ENCODE peak calls at places on chromosome 4, in nine cellular contexts. J is hepatocyte, Y is BJ, T is fibroblast of mammary gland, M is HL-60, O is endodermal cell, Q is colonic mucosa, D is left ventricle myocardium inferior, N is HFF-Myc. R is an unnamed sample.
A peak's percentile ranks its signal among the peaks of the same experiment; 100 is the strongest.

GRCh38 chr4:183118585-183118984 is 19.5 kb downstream of the WWC2 start:
- DNase-seq in T (peak; percentile 80), M (no peak), Q (no peak), O (no peak), Y (peak; percentile 65), N (no peak), D (no peak), J (no peak), R (peak; percentile 80)

GRCh38 chr4:7904108-7904516 is 35.5 kb downstream of the AFAP1 start:
- DNase-seq in D (no peak), T (peak; percentile 81), O (no peak), Q (no peak), M (no peak), N (no peak), J (no peak), Y (peak; percentile 35), R (no peak)

GRCh38 chr4:105551968-105552746 is at the start of gene ARHGEF38:
- DNase-seq in O (peak; percentile 66), N (no peak), D (no peak), M (no peak), Q (peak; percentile 90), Y (no peak), T (peak; percentile 15), J (peak; percentile 81), R (peak; percentile 94)

GRCh38 chr4:41865306-41865980 is 69.8 kb upstream of the TMEM33 start:
- DNase-seq in M (no peak), Y (no peak), N (no peak), T (peak; percentile 13), O (peak; percentile 81), D (no peak), Q (no peak), J (no peak), R (no peak)

GRCh38 chr4:137069473-137069872 is 462.8 kb downstream of the PCDH18 start:
- DNase-seq in D (no peak), T (no peak), O (no peak), Q (no peak), Y (no peak), M (no peak), J (no peak), N (no peak), R (no peak)

GRCh38 chr4:41939016-41939623 is 3.9 kb downstream of the TMEM33 start:
- DNase-seq in J (peak; percentile 14), D (no peak), T (peak; percentile 61), M (peak; percentile 84), Q (no peak), N (no peak), Y (no peak), O (no peak), R (peak; percentile 37)

GRCh38 chr4:7266525-7267292 is 74.4 kb downstream of the SORCS2 start:
- DNase-seq in D (no peak), T (peak; percentile 92), O (peak; percentile 89), Y (peak; percentile 41), J (peak; percentile 58), Q (no peak), N (peak; percentile 42), M (no peak), R (peak; percentile 56)

GRCh38 chr4:10033191-10033881 is 12.0 kb upstream of the SLC2A9 start:
- DNase-seq in Y (no peak), T (peak; percentile 80), D (peak; percentile 41), Q (no peak), J (peak; percentile 39), M (no peak), O (peak; percentile 51), N (no peak), R (no peak)

GRCh38 chr4:140168936-140169335 is 15.0 kb upstream of the MAML3 start:
- DNase-seq in J (no peak), D (no peak), N (no peak), M (no peak), O (no peak), Q (no peak), Y (no peak), T (no peak), R (no peak)

GRCh38 chr4:140162596-140162995 is 8.6 kb upstream of the MAML3 start:
- DNase-seq in J (no peak), D (no peak), Q (no peak), M (no peak), N (no peak), O (no peak), Y (no peak), T (no peak), R (no peak)

GRCh38 chr4:140158234-140159030 is 4.4 kb upstream of the MAML3 start:
- DNase-seq in O (no peak), Y (no peak), D (no peak), J (no peak), T (peak; percentile 43), Q (peak; percentile 74), N (no peak), M (peak; percentile 49), R (no peak)

GRCh38 chr4:140168474-140168873 is 14.5 kb upstream of the MAML3 start:
- DNase-seq in T (no peak), J (no peak), O (peak; percentile 53), Y (no peak), Q (no peak), D (no peak), M (no peak), N (no peak), R (no peak)

DNA sequence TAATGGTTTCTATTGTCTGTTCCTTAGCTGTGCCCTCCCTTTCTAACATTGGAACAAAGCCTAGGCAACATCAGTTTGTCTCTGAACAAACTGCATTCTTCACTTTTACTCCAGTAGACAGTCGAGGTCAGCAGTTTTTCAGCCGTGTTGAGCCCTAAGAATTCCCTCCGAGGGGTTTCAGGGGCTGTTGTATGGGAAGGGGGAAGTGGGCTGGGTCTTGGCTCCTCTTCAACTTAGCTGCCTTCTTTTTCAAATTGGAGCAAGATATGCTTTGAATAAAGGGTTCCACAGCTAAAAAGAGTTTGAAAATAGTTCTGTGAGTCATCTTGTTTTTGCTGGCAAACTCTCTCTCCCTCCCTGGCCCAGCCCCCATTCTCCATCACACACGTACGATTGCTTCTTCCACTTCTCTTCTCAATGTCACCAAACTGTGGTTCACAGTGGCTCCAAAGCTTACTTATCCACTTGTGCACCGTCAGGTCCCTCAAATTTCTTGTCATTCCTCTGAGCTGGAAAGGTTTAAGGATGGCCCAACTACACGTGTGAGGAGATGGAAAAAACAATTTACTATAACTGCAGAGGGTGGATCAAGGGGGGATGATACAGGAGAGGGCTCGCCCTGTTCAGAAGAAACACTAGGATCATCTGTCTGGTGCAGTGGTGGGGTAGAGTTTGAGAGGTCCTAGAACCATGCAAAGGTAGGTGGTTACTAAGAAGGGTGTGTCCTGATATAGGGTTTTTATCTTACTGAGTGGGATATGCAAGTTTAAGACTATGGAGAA is 9.2 kb upstream of the MAML3 start:
- DNase-seq in D (no peak), T (peak; percentile 74), J (no peak), M (no peak), Q (no peak), N (peak; percentile 26), Y (no peak), O (no peak), R (no peak)
- H3K4me3 ChIP-seq in D (peak overlapping the region; percentile 0), T (peak overlapping the region; percentile 11), J (no peak overlapping the region), M (no peak overlapping the region), Q (no peak overlapping the region), N (no peak overlapping the region), Y (peak overlapping the region; percentile 12), O (no peak overlapping the region), R (no peak overlapping the region)

DNA sequence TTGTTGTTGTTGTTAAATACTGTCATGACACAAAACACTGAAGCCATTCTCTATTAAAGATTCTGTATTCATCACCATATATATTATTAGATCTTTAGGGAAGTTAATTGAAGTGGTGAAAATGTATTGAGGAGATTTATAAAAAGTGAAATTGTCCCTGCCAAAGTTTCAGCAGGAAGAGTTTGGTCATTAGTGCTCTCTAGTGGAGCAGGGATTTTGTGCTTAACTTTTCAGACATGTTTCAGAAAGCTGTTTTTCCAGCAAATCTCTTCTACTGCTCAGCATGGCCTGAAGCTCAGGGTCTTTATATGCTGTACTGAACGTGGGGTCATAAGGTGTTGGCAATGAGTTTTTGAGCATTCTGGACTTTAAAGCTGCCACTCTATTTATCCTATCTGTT is 36.7 kb upstream of the CXXC4 start:
- DNase-seq in O (no peak), D (no peak), T (no peak), Y (no peak), N (no peak), Q (no peak), M (no peak), J (no peak), R (no peak)
- TF ChIP-seq CTCF in O (peak; percentile 19), D (peak; percentile 45), T (no peak), Y (no peak), N (no peak), Q (no peak), M (no peak), J (peak; percentile 40), R (peak; percentile 31)

GRCh38 chr4:127244515-127244914 is 388.2 kb upstream of the INTU start:
- DNase-seq in N (no peak), Q (no peak), M (no peak), O (no peak), J (no peak), T (no peak), D (no peak), Y (no peak), R (no peak)

GRCh38 chr4:127249767-127250108 is 383.0 kb upstream of the INTU start:
- DNase-seq in J (no peak), M (peak; percentile 30), N (no peak), Y (no peak), T (no peak), Q (no peak), D (no peak), O (no peak), R (no peak)

GRCh38 chr4:127250577-127250976 is 382.2 kb upstream of the INTU start:
- DNase-seq in J (no peak), O (no peak), Y (no peak), T (no peak), N (no peak), M (peak; percentile 62), D (no peak), Q (no peak), R (no peak)

GRCh38 chr4:127249066-127249766 is 383.5 kb upstream of the INTU start:
- DNase-seq in T (peak; percentile 28), Q (no peak), J (no peak), O (no peak), D (no peak), Y (no peak), M (peak; percentile 39), N (no peak), R (peak; percentile 3)

GRCh38 chr4:127247293-127247952 is 385.3 kb upstream of the INTU start:
- DNase-seq in T (no peak), O (no peak), J (no peak), M (no peak), D (no peak), Q (no peak), N (no peak), Y (no peak), R (no peak)
- H3K4me3 ChIP-seq in T (no peak overlapping the region), O (no peak overlapping the region), J (no peak overlapping the region), M (no peak overlapping the region), D (no peak overlapping the region), Q (no peak overlapping the region), N (no peak overlapping the region), Y (no peak overlapping the region), R (no peak overlapping the region)

GRCh38 chr4:92265066-92265465 is 38.7 kb upstream of the GRID2 start:
- DNase-seq in Y (no peak), D (no peak), T (no peak), J (no peak), N (no peak), Q (no peak), M (no peak), O (no peak), R (no peak)

GRCh38 chr4:92268642-92269041 is 35.1 kb upstream of the GRID2 start:
- DNase-seq in N (no peak), D (no peak), Y (no peak), O (no peak), J (no peak), M (no peak), T (no peak), Q (no peak), R (no peak)

GRCh38 chr4:92266521-92266920 is 37.2 kb upstream of the GRID2 start:
- DNase-seq in Y (no peak), J (no peak), M (no peak), O (no peak), N (no peak), T (no peak), Q (no peak), D (no peak), R (no peak)

GRCh38 chr4:92265798-92266197 is 38.0 kb upstream of the GRID2 start:
- DNase-seq in O (no peak), Q (no peak), D (no peak), Y (no peak), N (no peak), J (no peak), T (no peak), M (no peak), R (no peak)

GRCh38 chr4:92270908-92271307 is 32.9 kb upstream of the GRID2 start:
- DNase-seq in O (peak; percentile 60), M (no peak), T (no peak), D (no peak), J (no peak), Q (no peak), Y (no peak), N (no peak), R (peak; percentile 9)
- TF ChIP-seq CTCF in O (peak; percentile 84), M (no peak), T (no peak), D (peak; percentile 34), J (peak; percentile 5), Q (no peak), Y (no peak), N (no peak), R (peak; percentile 46)